ENCODE peak calls at places on chromosomes 11 and 22, in four cellular contexts. G is heart right ventricle; Q is CD4-positive, alpha-beta T cell; I is OCI-LY7. F is an unnamed sample.

GRCh38 chr11:114441921-114442320 is 2.7 kb downstream of the REXO2 start:
- DNase-seq in I (no peak), G (no peak), Q (no peak), F (no peak)

GRCh38 chr11:58739725-58740430 is 8.1 kb upstream of the GLYAT start:
- DNase-seq in Q (no peak), I (no peak), G (no peak), F (no peak)

GRCh38 chr22:42608481-42609361 is 6.0 kb downstream of the POLDIP3 start:
- DNase-seq in I (no peak), Q (no peak), G (no peak), F (no peak)

GRCh38 chr22:26570126-26570525 is 19.8 kb downstream of the TPST2 start:
- DNase-seq in I (no peak), G (no peak), Q (no peak), F (no peak)

GRCh38 chr22:47158457-47158856 is 396.0 kb downstream of the TBC1D22A start:
- DNase-seq in I (no peak), Q (no peak), G (no peak), F (no peak)

GRCh38 chr11:13635290-13635689 is 33.2 kb upstream of the FAR1 start:
- DNase-seq in G (no peak), I (no peak), Q (no peak), F (no peak)

GRCh38 chr11:12219732-12220131 is 109.3 kb downstream of the MICAL2 start:
- DNase-seq in Q (no peak), I (no peak), G (no peak), F (no peak)

GRCh38 chr11:104073950-104074349 is 37.5 kb downstream of the DDI1 start:
- DNase-seq in G (no peak), Q (no peak), I (peak), F (no peak)

GRCh38 chr11:64856382-64857227 is 12.2 kb upstream of the CDC42BPG start:
- DNase-seq in I (no peak), Q (no peak), G (no peak), F (peak)

GRCh38 chr22:28703436-28703835 is 23.8 kb upstream of the TTC28 start:
- DNase-seq in I (no peak), Q (no peak), G (no peak), F (no peak)

GRCh38 chr11:40187092-40187403 is 1272.4 kb downstream of the LRRC4C start:
- DNase-seq in G (no peak), Q (no peak), I (no peak), F (no peak)

GRCh38 chr22:38973289-38974169 is 8.6 kb upstream of the APOBEC3B start:
- DNase-seq in G (no peak), Q (peak), I (peak), F (no peak)

GRCh38 chr11:120516461-120517389 is 5.2 kb downstream of the GRIK4 start:
- DNase-seq in G (no peak), I (no peak), Q (no peak), F (no peak)

GRCh38 chr11:88402192-88402715 is 64.7 kb upstream of the CTSC start:
- DNase-seq in I (no peak), G (no peak), Q (no peak), F (no peak)

GRCh38 chr11:93348931-93349330 is 18.4 kb downstream of the DEUP1 start:
- DNase-seq in G (no peak), Q (no peak), I (no peak), F (no peak)

GRCh38 chr11:43789700-43790443 is 90.8 kb upstream of the ALKBH3 start:
- DNase-seq in G (no peak), Q (no peak), I (no peak), F (no peak)

GRCh38 chr11:128520206-128520885 is 67.0 kb downstream of the ETS1 start:
- DNase-seq in Q (no peak), G (no peak), I (peak), F (no peak)

GRCh38 chr22:40602231-40602630 is 34.3 kb downstream of the MRTFA start:
- DNase-seq in I (no peak), Q (no peak), G (no peak), F (no peak)

GRCh38 chr11:62012451-62013265 is 45.2 kb upstream of the FTH1 start:
- DNase-seq in G (no peak), I (no peak), Q (no peak), F (no peak)

GRCh38 chr11:109867784-109868183 is 225.4 kb upstream of the ZC3H12C start:
- DNase-seq in I (no peak), Q (no peak), G (no peak), F (no peak)

GRCh38 chr11:109864161-109864661 is 229.0 kb upstream of the ZC3H12C start:
- DNase-seq in Q (no peak), I (no peak), G (no peak), F (no peak)

GRCh38 chr11:109862808-109863207 is 230.4 kb upstream of the ZC3H12C start:
- DNase-seq in Q (no peak), I (no peak), G (no peak), F (no peak)

GRCh38 chr11:109864834-109865557 is 228.2 kb upstream of the ZC3H12C start:
- DNase-seq in Q (no peak), I (no peak), G (no peak), F (no peak)

DNA sequence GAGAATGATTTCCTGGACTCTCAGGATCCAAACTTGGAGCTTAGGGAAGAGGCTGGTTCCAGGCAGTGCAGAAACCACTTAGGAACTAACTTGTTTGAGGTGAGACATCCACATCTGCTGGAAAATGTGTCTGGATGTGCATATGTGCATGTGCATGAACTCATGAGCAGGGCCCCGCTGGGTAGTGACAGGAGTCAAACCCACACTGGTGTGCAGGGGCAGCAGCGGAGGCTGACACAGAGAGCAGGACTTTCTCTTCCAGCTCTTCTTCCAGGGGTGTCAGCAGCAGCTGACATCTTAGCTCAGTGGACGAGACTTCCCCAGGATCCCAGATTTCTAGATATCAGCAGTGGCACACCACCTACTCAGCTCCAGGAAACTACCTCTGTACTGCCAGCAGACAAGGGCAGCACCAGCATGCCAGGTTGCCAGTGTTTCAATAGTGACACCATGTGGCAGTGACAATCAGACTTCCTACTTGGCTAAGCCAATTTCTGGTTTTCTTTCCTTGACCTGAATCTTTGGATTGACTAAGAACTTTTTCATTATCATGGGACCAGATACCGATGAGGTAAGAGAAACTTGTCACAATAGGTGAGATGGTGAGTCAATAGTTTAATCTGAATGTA is 227.5 kb upstream of the ZC3H12C start:
- DNase-seq in I (no peak), Q (no peak), G (peak), F (no peak)
- TF ChIP-seq CTCF in I (no peak), Q (no peak), G (peak), F (no peak)

GRCh38 chr11:125061237-125061636 is 1.9 kb upstream of the SLC37A2 start:
- DNase-seq in I (no peak), Q (no peak), G (no peak), F (no peak)

GRCh38 chr11:125064070-125064469 is 965 bp downstream of the SLC37A2 start:
- DNase-seq in G (no peak), I (no peak), Q (no peak), F (no peak)

GRCh38 chr11:125062196-125062930 is 742 bp upstream of the SLC37A2 start:
- DNase-seq in G (no peak), I (no peak), Q (no peak), F (no peak)

GRCh38 chr11:125063429-125064043 is 431 bp downstream of the SLC37A2 start:
- DNase-seq in Q (no peak), G (no peak), I (no peak), F (no peak)

GRCh38 chr11:125062931-125063428 is at the start of gene SLC37A2:
- DNase-seq in I (peak), G (peak), Q (peak), F (no peak)
- TF ChIP-seq CTCF in I (no peak), G (peak), Q (no peak), F (no peak)

DNA sequence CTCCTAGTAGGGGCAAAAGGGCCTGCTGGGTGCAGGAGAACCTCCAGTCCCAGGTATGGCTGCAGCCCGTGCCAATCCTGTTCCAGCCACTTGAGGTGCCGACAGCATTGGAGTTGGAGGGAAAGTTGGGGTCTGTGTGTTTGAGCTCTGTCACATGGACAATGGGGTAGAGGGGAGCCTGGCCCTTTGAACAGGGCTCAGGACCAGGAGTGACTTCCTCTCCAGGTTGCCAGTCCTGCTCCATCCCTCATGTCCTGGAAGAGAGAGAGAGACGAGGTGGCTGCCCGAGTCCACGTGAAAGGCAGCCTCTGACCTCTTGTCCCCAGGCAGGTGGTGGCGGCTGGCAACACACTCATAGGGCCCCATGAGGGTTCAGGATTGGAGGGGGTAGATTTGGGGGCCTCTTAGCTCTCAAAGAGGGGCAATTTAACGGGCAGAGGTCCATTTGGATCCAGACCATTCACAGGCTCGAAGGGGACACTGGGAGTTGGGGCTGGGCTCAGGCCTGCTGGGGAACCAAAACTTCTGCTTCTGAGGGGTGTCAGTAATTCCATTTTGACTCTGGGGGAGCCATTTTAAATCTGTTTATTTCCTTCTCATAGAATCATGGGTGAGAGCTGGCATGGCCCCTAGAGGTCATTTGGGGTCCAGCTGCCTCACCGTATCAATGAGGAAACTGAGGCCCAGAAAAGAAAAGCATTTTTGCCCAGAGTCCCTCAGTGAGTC is 4.1 kb downstream of the ADORA2A start:
- DNase-seq in Q (no peak), G (no peak), I (no peak), F (no peak)
- TF ChIP-seq CTCF in Q (no peak), G (no peak), I (no peak), F (no peak)

GRCh38 chr11:10564692-10565318 is 3.7 kb downstream of the LYVE1 start:
- DNase-seq in I (no peak), Q (no peak), G (no peak), F (no peak)
- TF ChIP-seq CTCF in I (peak), Q (no peak), G (peak), F (no peak)

GRCh38 chr11:130979386-130979972 is 63.2 kb upstream of the SNX19 start:
- DNase-seq in Q (no peak), G (no peak), I (peak), F (no peak)
- TF ChIP-seq CTCF in Q (no peak), G (peak), I (peak), F (no peak)

GRCh38 chr22:25332386-25332785 is 112.9 kb downstream of the CRYBB2 start:
- DNase-seq in I (no peak), G (no peak), Q (no peak), F (no peak)

GRCh38 chr22:25331050-25331449 is 111.6 kb downstream of the CRYBB2 start:
- DNase-seq in G (no peak), Q (no peak), I (no peak), F (no peak)

GRCh38 chr22:25334091-25334490 is 114.7 kb downstream of the CRYBB2 start:
- DNase-seq in I (peak), G (peak), Q (peak), F (no peak)
- TF ChIP-seq CTCF in I (peak), G (peak), Q (no peak), F (no peak)